ENCODE peak calls at places on chromosomes 3 and 15, in five cellular contexts. One of them, this sample, is unnamed.

GRCh38 chr15:83200162-83200561 is 7.5 kb downstream of the HDGFL3 start:
- DNase-seq in cardiac muscle cell: no peak
- DNase-seq in upper lobe of right lung: no peak
- DNase-seq in neural progenitor cell: no peak
- DNase-seq in tibial artery: no peak
- DNase-seq in this sample: no peak

GRCh38 chr3:114671741-114672510 is 378.1 kb downstream of the TIGIT start:
- DNase-seq in cardiac muscle cell: no peak
- DNase-seq in upper lobe of right lung: no peak
- DNase-seq in neural progenitor cell: no peak
- DNase-seq in tibial artery: no peak
- DNase-seq in this sample: no peak

GRCh38 chr3:109952924-109953323 is 615.6 kb upstream of the DPPA4 start:
- DNase-seq in cardiac muscle cell: no peak
- DNase-seq in upper lobe of right lung: no peak
- DNase-seq in neural progenitor cell: no peak
- DNase-seq in tibial artery: no peak
- DNase-seq in this sample: no peak

GRCh38 chr15:59278120-59278519 is 71.5 kb downstream of the LDHAL6B start:
- DNase-seq in cardiac muscle cell: no peak
- DNase-seq in upper lobe of right lung: no peak
- DNase-seq in neural progenitor cell: no peak
- DNase-seq in tibial artery: no peak
- DNase-seq in this sample: no peak

GRCh38 chr3:147616998-147617619 is 207.9 kb downstream of the ZIC1 start:
- DNase-seq in cardiac muscle cell: peak
- DNase-seq in upper lobe of right lung: no peak
- DNase-seq in neural progenitor cell: peak
- DNase-seq in tibial artery: no peak
- DNase-seq in this sample: peak

GRCh38 chr3:11117591-11117990 is 36.7 kb upstream of the HRH1 start:
- DNase-seq in cardiac muscle cell: no peak
- DNase-seq in upper lobe of right lung: no peak
- DNase-seq in neural progenitor cell: no peak
- DNase-seq in tibial artery: no peak
- DNase-seq in this sample: no peak

GRCh38 chr15:59632714-59633113 is 21.1 kb downstream of the GCNT3 start:
- DNase-seq in cardiac muscle cell: peak
- DNase-seq in upper lobe of right lung: no peak
- DNase-seq in neural progenitor cell: peak
- DNase-seq in tibial artery: no peak
- DNase-seq in this sample: peak

GRCh38 chr3:45716790-45717336 is 27.7 kb downstream of the SACM1L start:
- DNase-seq in cardiac muscle cell: no peak
- DNase-seq in upper lobe of right lung: no peak
- DNase-seq in neural progenitor cell: no peak
- DNase-seq in tibial artery: no peak
- DNase-seq in this sample: no peak

GRCh38 chr3:168455814-168456213 is 360.1 kb upstream of the GOLIM4 start:
- DNase-seq in cardiac muscle cell: no peak
- DNase-seq in upper lobe of right lung: no peak
- DNase-seq in neural progenitor cell: no peak
- DNase-seq in tibial artery: no peak
- DNase-seq in this sample: no peak

GRCh38 chr3:51371943-51372557 is 13.0 kb upstream of the MANF start:
- DNase-seq in cardiac muscle cell: peak
- DNase-seq in upper lobe of right lung: no peak
- DNase-seq in neural progenitor cell: peak
- DNase-seq in tibial artery: peak
- DNase-seq in this sample: peak

DNA sequence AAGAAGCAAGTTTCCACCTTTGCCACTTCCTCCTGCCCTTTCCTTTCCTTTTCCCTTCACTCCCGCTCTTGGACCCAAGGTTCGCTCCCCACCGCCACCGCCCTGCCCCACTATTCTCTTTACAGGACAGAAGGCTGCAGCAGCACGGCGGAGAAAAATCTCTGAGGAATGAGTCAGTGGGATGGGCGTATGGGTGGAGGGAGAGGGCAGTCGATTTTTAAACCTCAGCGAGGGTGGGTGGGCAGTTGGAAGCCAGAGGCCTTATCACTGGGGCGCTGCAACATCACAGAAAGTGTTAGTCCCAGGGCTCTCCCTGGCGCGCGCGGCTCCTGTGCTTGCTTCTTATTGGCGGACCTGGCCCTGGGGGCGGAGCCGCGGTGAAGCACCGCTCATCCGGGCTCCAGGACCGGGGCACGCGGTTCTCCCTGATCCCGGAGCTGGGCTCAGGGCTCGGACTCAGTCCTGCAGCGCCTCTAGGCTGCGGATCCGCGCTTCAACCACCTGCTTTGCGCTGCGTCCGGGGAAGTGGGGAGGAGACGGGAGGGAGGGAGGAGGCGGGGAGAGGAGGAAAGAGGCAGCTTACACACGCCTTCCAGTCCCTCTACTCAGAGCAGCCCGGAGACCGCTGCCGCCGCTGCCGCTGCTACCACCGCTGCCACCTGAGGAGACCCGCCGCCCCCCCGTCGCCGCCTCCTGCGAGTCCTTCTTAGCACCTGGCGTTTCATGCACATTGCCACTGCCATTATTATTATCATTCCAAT is at the start of gene ALCAM:
- DNase-seq in cardiac muscle cell: peak
- DNase-seq in upper lobe of right lung: peak
- DNase-seq in neural progenitor cell: peak
- DNase-seq in tibial artery: peak
- DNase-seq in this sample: peak
- H3K4me3 ChIP-seq in cardiac muscle cell: peak
- H3K4me3 ChIP-seq in upper lobe of right lung: peak
- H3K4me3 ChIP-seq in neural progenitor cell: peak
- H3K4me3 ChIP-seq in tibial artery: peak
- H3K4me3 ChIP-seq in this sample: peak

GRCh38 chr15:96860746-96861145 is 530.2 kb downstream of the NR2F2 start:
- DNase-seq in cardiac muscle cell: no peak
- DNase-seq in upper lobe of right lung: no peak
- DNase-seq in neural progenitor cell: no peak
- DNase-seq in tibial artery: no peak
- DNase-seq in this sample: no peak

DNA sequence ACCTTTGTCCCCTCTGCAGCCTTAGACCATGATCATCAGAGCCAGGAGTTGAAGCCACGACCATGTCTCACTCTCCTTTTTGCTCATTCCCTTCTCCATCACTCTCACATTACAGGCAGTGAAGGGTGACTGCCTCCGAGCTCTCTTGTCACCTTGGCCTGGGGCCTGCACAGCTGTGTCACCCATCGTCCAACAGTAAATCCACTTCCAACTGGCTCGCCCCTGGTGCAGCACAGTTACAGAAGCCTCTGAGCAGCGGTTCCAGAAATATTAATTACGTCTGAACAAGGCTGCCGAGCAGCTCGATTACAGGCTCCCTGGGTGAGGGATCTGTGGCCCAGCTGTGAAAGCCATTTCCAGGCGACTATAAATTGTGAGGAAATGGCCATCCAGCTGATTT is 528.2 kb downstream of the NR2F2 start:
- DNase-seq in cardiac muscle cell: no peak
- DNase-seq in upper lobe of right lung: no peak
- DNase-seq in neural progenitor cell: no peak
- DNase-seq in tibial artery: no peak
- DNase-seq in this sample: no peak
- TF ChIP-seq CTCF in cardiac muscle cell: no peak
- TF ChIP-seq CTCF in upper lobe of right lung: no peak
- TF ChIP-seq CTCF in neural progenitor cell: no peak
- TF ChIP-seq CTCF in tibial artery: no peak
- TF ChIP-seq CTCF in this sample: no peak

GRCh38 chr3:172043766-172044165 is 4.4 kb downstream of the FNDC3B start:
- DNase-seq in cardiac muscle cell: no peak
- DNase-seq in upper lobe of right lung: no peak
- DNase-seq in neural progenitor cell: no peak
- DNase-seq in tibial artery: no peak
- DNase-seq in this sample: no peak
- H3K4me3 ChIP-seq in cardiac muscle cell: no peak
- H3K4me3 ChIP-seq in upper lobe of right lung: no peak
- H3K4me3 ChIP-seq in neural progenitor cell: no peak
- H3K4me3 ChIP-seq in tibial artery: peak
- H3K4me3 ChIP-seq in this sample: no peak

DNA sequence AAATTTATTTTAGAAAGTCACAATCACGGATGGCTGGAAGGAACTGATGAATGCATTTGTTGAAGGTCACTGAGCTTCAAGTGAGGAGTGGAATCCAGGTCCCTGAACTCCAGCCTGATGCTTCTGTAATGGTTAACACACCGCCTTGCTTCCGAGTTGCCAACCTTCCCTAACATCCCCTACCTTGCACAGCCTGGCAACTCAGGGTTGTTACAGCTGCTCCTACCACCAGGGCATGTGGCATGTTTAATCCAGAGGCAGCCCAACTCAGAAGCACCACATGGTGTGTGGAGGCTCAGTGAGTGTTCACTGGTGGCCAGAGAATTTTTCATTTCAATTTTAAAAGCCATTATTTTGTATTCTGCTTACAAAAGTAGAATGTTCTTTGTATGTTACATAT is 4.9 kb downstream of the TM2D3 start:
- DNase-seq in cardiac muscle cell: no peak
- DNase-seq in upper lobe of right lung: no peak
- DNase-seq in neural progenitor cell: no peak
- DNase-seq in tibial artery: no peak
- DNase-seq in this sample: no peak
- TF ChIP-seq CTCF in cardiac muscle cell: no peak
- TF ChIP-seq CTCF in upper lobe of right lung: no peak
- TF ChIP-seq CTCF in neural progenitor cell: no peak
- TF ChIP-seq CTCF in tibial artery: no peak
- TF ChIP-seq CTCF in this sample: no peak

GRCh38 chr15:65579762-65580161 is 31.2 kb downstream of the INTS14 start:
- DNase-seq in cardiac muscle cell: no peak
- DNase-seq in upper lobe of right lung: no peak
- DNase-seq in neural progenitor cell: no peak
- DNase-seq in tibial artery: no peak
- DNase-seq in this sample: no peak

GRCh38 chr15:65580287-65580686 is 30.6 kb downstream of the INTS14 start:
- DNase-seq in cardiac muscle cell: no peak
- DNase-seq in upper lobe of right lung: no peak
- DNase-seq in neural progenitor cell: peak
- DNase-seq in tibial artery: no peak
- DNase-seq in this sample: peak

GRCh38 chr15:65587094-65587493 is 23.8 kb downstream of the INTS14 start:
- DNase-seq in cardiac muscle cell: no peak
- DNase-seq in upper lobe of right lung: no peak
- DNase-seq in neural progenitor cell: no peak
- DNase-seq in tibial artery: no peak
- DNase-seq in this sample: no peak

GRCh38 chr15:65584241-65584640 is 26.7 kb downstream of the INTS14 start:
- DNase-seq in cardiac muscle cell: no peak
- DNase-seq in upper lobe of right lung: no peak
- DNase-seq in neural progenitor cell: no peak
- DNase-seq in tibial artery: no peak
- DNase-seq in this sample: no peak

GRCh38 chr15:65583701-65584100 is 27.2 kb downstream of the INTS14 start:
- DNase-seq in cardiac muscle cell: no peak
- DNase-seq in upper lobe of right lung: no peak
- DNase-seq in neural progenitor cell: peak
- DNase-seq in tibial artery: no peak
- DNase-seq in this sample: no peak
- H3K4me3 ChIP-seq in cardiac muscle cell: no peak
- H3K4me3 ChIP-seq in upper lobe of right lung: no peak
- H3K4me3 ChIP-seq in neural progenitor cell: no peak
- H3K4me3 ChIP-seq in tibial artery: no peak
- H3K4me3 ChIP-seq in this sample: no peak

GRCh38 chr3:194951931-194952572 is 266.4 kb downstream of the FAM43A start:
- DNase-seq in cardiac muscle cell: no peak
- DNase-seq in upper lobe of right lung: no peak
- DNase-seq in neural progenitor cell: no peak
- DNase-seq in tibial artery: no peak
- DNase-seq in this sample: no peak
- TF ChIP-seq CTCF in cardiac muscle cell: no peak
- TF ChIP-seq CTCF in upper lobe of right lung: no peak
- TF ChIP-seq CTCF in neural progenitor cell: no peak
- TF ChIP-seq CTCF in tibial artery: no peak
- TF ChIP-seq CTCF in this sample: no peak

This sample was measured in foreskin fibroblast.